ENCODE peak calls at places on chromosome 20, in ten cellular contexts. M is transverse colon; L is effector CD4-positive, alpha-beta T cell; H is epithelial cell of esophagus; S is upper lobe of right lung; K is NCI-H345; E is EH; P is NAMALWA; X is adipocyte; F is prostate gland. T is an unnamed sample.

GRCh38 chr20:52379723-52380336 is 188.3 kb upstream of the ZFP64 start:
- DNase-seq in S (peak; percentile 72), M (peak; percentile 26), E (peak; percentile 4), K (peak; percentile 21), H (peak; percentile 36), L (no peak), P (peak; percentile 30), F (no peak), X (peak; percentile 55), T (peak; percentile 43)

GRCh38 chr20:58433759-58434158 is 44.7 kb downstream of the VAPB start:
- DNase-seq in L (no peak), F (no peak), H (peak; percentile 54), M (no peak), E (peak; percentile 82), S (no peak), X (peak; percentile 48), P (no peak), K (no peak), T (no peak)

GRCh38 chr20:539848-540247 is 3.7 kb downstream of the CSNK2A1 start:
- DNase-seq in H (peak; percentile 75), P (no peak), M (no peak), E (peak; percentile 74), L (no peak), K (no peak), S (no peak), X (peak; percentile 42), F (no peak), T (peak; percentile 33)

GRCh38 chr20:41304002-41304401 is 13.5 kb downstream of the ZHX3 start:
- DNase-seq in K (no peak), L (no peak), F (no peak), X (no peak), P (no peak), H (no peak), S (no peak), E (no peak), M (no peak), T (peak; percentile 49)

GRCh38 chr20:58129736-58130135 is 98.7 kb downstream of the ANKRD60 start:
- DNase-seq in K (no peak), L (no peak), M (no peak), S (peak; percentile 53), F (no peak), H (no peak), P (no peak), E (no peak), X (no peak), T (no peak)

GRCh38 chr20:723756-724155 is 44.5 kb downstream of the SLC52A3 start:
- DNase-seq in E (no peak), S (peak; percentile 63), X (no peak), F (peak; percentile 43), H (peak; percentile 53), K (peak; percentile 28), M (no peak), L (no peak), P (no peak), T (no peak)

GRCh38 chr20:10006461-10006860 is 28.3 kb upstream of the ANKEF1 start:
- DNase-seq in M (no peak), K (no peak), P (no peak), E (no peak), H (no peak), F (no peak), S (no peak), X (peak; percentile 13), L (no peak), T (peak; percentile 11)

GRCh38 chr20:58523072-58523681 is 8.0 kb upstream of the APCDD1L start:
- DNase-seq in H (no peak), L (no peak), E (no peak), F (no peak), M (no peak), S (no peak), K (no peak), X (no peak), P (no peak), T (no peak)

GRCh38 chr20:19540401-19540800 is 217.7 kb upstream of the RIN2 start:
- DNase-seq in M (no peak), F (no peak), S (no peak), L (no peak), X (peak; percentile 14), E (no peak), H (no peak), P (no peak), K (no peak), T (no peak)

GRCh38 chr20:17579369-17580039 is 9.6 kb downstream of the DSTN start:
- DNase-seq in H (peak; percentile 88), K (no peak), E (no peak), L (no peak), P (no peak), S (no peak), X (no peak), M (no peak), F (no peak), T (no peak)

GRCh38 chr20:40540163-40540562 is 148.9 kb downstream of the MAFB start:
- DNase-seq in S (no peak), L (no peak), H (no peak), M (no peak), E (no peak), K (no peak), X (no peak), P (no peak), F (peak; percentile 43), T (no peak)

GRCh38 chr20:54173653-54174451 is at the start of gene CYP24A1:
- DNase-seq in M (peak; percentile 27), H (peak; percentile 53), P (no peak), S (peak; percentile 70), L (no peak), F (no peak), X (peak; percentile 59), K (no peak), E (peak; percentile 15), T (no peak)

GRCh38 chr20:49983848-49984408 is 1.1 kb downstream of the SNAI1 start:
- DNase-seq in F (no peak), L (no peak), S (no peak), K (no peak), M (no peak), E (peak; percentile 57), H (no peak), X (peak; percentile 58), P (no peak), T (no peak)

GRCh38 chr20:54044156-54044555 is 26.2 kb downstream of the BCAS1 start:
- DNase-seq in E (peak; percentile 73), K (no peak), P (no peak), F (no peak), M (no peak), L (no peak), X (peak; percentile 81), S (no peak), H (peak; percentile 76), T (peak; percentile 73)

GRCh38 chr20:16040742-16041141 is 532.5 kb downstream of the KIF16B start:
- DNase-seq in K (no peak), P (peak; percentile 4), L (no peak), E (no peak), X (no peak), S (no peak), F (no peak), H (no peak), M (no peak), T (no peak)

GRCh38 chr20:63061051-63061531 is 54.3 kb upstream of the BHLHE23 start:
- DNase-seq in M (no peak), H (no peak), E (no peak), P (no peak), F (no peak), K (no peak), L (no peak), X (no peak), S (peak; percentile 40), T (no peak)

T was measured in OCI-M1.